ENCODE peak calls at places on chromosomes 4 and X, in nine cellular contexts. Y is SJSA1; Q is effector memory CD4-positive, alpha-beta T cell; B is breast epithelium; D is neural crest cell; E is OCI-LY7; A is neural progenitor cell; P is naive B cell; F is SK-MEL-5. O is an unnamed sample.

GRCh38 chr4:112956458-112956857 is 93.0 kb upstream of the ANK2 start:
- DNase-seq in B (no peak), Q (no peak), E (no peak), P (no peak), A (no peak), Y (no peak), D (no peak), F (peak), O (no peak)

GRCh38 chr4:108793413-108793812 is 30.6 kb upstream of the ETNPPL start:
- DNase-seq in F (no peak), Y (no peak), D (no peak), A (no peak), E (no peak), P (no peak), Q (no peak), B (no peak), O (no peak)

GRCh38 chr4:33886356-33886755 is 2358.0 kb downstream of the ARAP2 start:
- DNase-seq in D (no peak), F (no peak), A (no peak), E (no peak), P (no peak), B (no peak), Y (no peak), Q (no peak), O (no peak)

GRCh38 chrX:125266153-125266660 is 53.5 kb upstream of the TEX13C start:
- DNase-seq in F (no peak), Y (no peak), A (no peak), Q (no peak), E (no peak), D (no peak), P (no peak), B (no peak), O (no peak)

GRCh38 chr4:8315343-8316250 is 46.0 kb downstream of the HTRA3 start:
- DNase-seq in P (no peak), E (peak), Y (peak), B (peak), D (peak), A (peak), Q (no peak), F (no peak), O (peak)

GRCh38 chrX:12981880-12982279 is 7.0 kb downstream of the TMSB4X start:
- DNase-seq in B (no peak), Y (no peak), A (no peak), Q (no peak), E (no peak), P (no peak), F (peak), D (no peak), O (no peak)

GRCh38 chr4:77662396-77662795 is 56.8 kb downstream of the CXCL13 start:
- DNase-seq in E (no peak), F (no peak), B (no peak), Q (no peak), A (no peak), Y (no peak), D (no peak), P (no peak), O (no peak)

GRCh38 chr4:82782626-82783025 is 16.0 kb downstream of the SCD5 start:
- DNase-seq in Q (no peak), Y (no peak), A (no peak), P (no peak), E (no peak), B (no peak), D (no peak), F (no peak), O (peak)

GRCh38 chrX:115058276-115058675 is 40.9 kb upstream of the IL13RA2 start:
- DNase-seq in D (no peak), E (no peak), P (no peak), F (no peak), B (no peak), Q (no peak), Y (no peak), A (no peak), O (no peak)

GRCh38 chr4:78131403-78131802 is 74.3 kb downstream of the FRAS1 start:
- DNase-seq in Y (no peak), E (no peak), F (no peak), D (no peak), Q (no peak), A (no peak), B (no peak), P (no peak), O (no peak)

GRCh38 chr4:99723555-99724450 is 66.2 kb upstream of the C4orf54 start:
- DNase-seq in B (no peak), A (no peak), Q (no peak), Y (no peak), P (no peak), F (peak), E (no peak), D (no peak), O (peak)

GRCh38 chr4:7132730-7133582 is 59.4 kb upstream of the SORCS2 start:
- DNase-seq in B (no peak), F (no peak), Y (no peak), P (no peak), D (no peak), E (no peak), Q (no peak), A (no peak), O (no peak)

GRCh38 chr4:15544196-15544730 is 74.6 kb downstream of the CC2D2A start:
- DNase-seq in E (no peak), D (no peak), A (peak), Q (no peak), Y (no peak), F (no peak), B (no peak), P (no peak), O (peak)

GRCh38 chrX:133402042-133402453 is 13.2 kb downstream of the GPC4 start:
- DNase-seq in A (no peak), E (no peak), Y (peak), Q (no peak), D (no peak), P (no peak), F (peak), B (no peak), O (no peak)

GRCh38 chr4:4461850-4462249 is 74.9 kb downstream of the NSG1 start:
- DNase-seq in Y (no peak), E (no peak), B (no peak), F (no peak), Q (peak), A (no peak), P (no peak), D (no peak), O (no peak)

GRCh38 chr4:183492791-183493221 is 12.1 kb upstream of the ING2 start:
- DNase-seq in E (no peak), P (no peak), Q (no peak), F (no peak), D (no peak), Y (no peak), B (no peak), A (no peak), O (peak)

GRCh38 chr4:147830102-147830463 is 98.2 kb downstream of the ARHGAP10 start:
- DNase-seq in E (no peak), P (no peak), A (peak), Q (no peak), B (no peak), Y (no peak), F (no peak), D (no peak), O (no peak)